ENCODE peak calls at places on chromosomes 5 and 9, in five cellular contexts. L is BJ, G is lower lobe of right lung, B is ovary, T is hepatocyte. W is an unnamed sample.
A peak's percentile ranks its signal among the peaks of the same experiment; 100 is the strongest.

GRCh38 chr5:122723606-122724352 is 51.1 kb upstream of the SNX2 start:
- DNase-seq in G (no peak), B (no peak), L (peak; percentile 70), T (no peak), W (no peak)

GRCh38 chr5:151675956-151676712 is 10.6 kb downstream of the SPARC start:
- DNase-seq in L (no peak), B (peak; percentile 66), T (no peak), G (no peak), W (no peak)

GRCh38 chr9:113274474-113275146 is 762 bp downstream of the CDC26 start:
- DNase-seq in T (peak; percentile 86), L (no peak), B (no peak), G (no peak), W (no peak)

GRCh38 chr5:138974227-138975063 is 99.3 kb upstream of the LRRTM2 start:
- DNase-seq in T (no peak), L (no peak), B (peak; percentile 73), G (no peak), W (no peak)

GRCh38 chr9:14373726-14374125 is 59.8 kb upstream of the NFIB start:
- DNase-seq in B (no peak), T (no peak), G (no peak), L (no peak), W (no peak)

GRCh38 chr5:43006411-43007202 is 33.5 kb downstream of the ANXA2R start:
- DNase-seq in G (no peak), T (no peak), B (no peak), L (no peak), W (no peak)

GRCh38 chr5:14587143-14587542 is 5.6 kb downstream of the OTULINL start:
- DNase-seq in B (no peak), L (no peak), T (no peak), G (peak; percentile 73), W (no peak)

GRCh38 chr9:92669527-92669889 is 423 bp downstream of the IPPK start:
- DNase-seq in L (no peak), G (peak; percentile 60), B (peak; percentile 52), T (peak; percentile 57), W (peak; percentile 76)

GRCh38 chr9:133477992-133478850 is 678 bp downstream of the SLC2A6 start:
- DNase-seq in L (no peak), G (peak; percentile 30), B (no peak), T (peak; percentile 58), W (peak; percentile 54)

GRCh38 chr9:86072393-86073016 is 26.9 kb downstream of the GOLM1 start:
- DNase-seq in L (no peak), T (no peak), B (no peak), G (no peak), W (no peak)

GRCh38 chr5:75367401-75367800 is 30.4 kb downstream of the HMGCR start:
- DNase-seq in T (no peak), B (no peak), G (no peak), L (peak; percentile 34), W (no peak)

GRCh38 chr5:1748845-1749244 is 50.8 kb downstream of the MRPL36 start:
- DNase-seq in B (no peak), G (no peak), T (no peak), L (no peak), W (peak; percentile 21)

GRCh38 chr5:153658151-153658550 is 167.7 kb downstream of the GRIA1 start:
- DNase-seq in T (no peak), G (no peak), B (no peak), L (no peak), W (no peak)

GRCh38 chr9:99820330-99821186 is 1.1 kb upstream of the NR4A3 start:
- DNase-seq in G (peak; percentile 65), B (peak; percentile 75), T (peak; percentile 73), L (peak; percentile 31), W (peak; percentile 71)

GRCh38 chr5:4700082-4700481 is 440.0 kb upstream of the ADAMTS16 start:
- DNase-seq in G (peak; percentile 80), B (no peak), L (no peak), T (peak; percentile 78), W (peak; percentile 85)

GRCh38 chr5:178786859-178787499 is 56.5 kb upstream of the ZNF354A start:
- DNase-seq in G (no peak), B (no peak), T (peak; percentile 90), L (peak; percentile 12), W (peak; percentile 62)

GRCh38 chr9:6739218-6739617 is 18.6 kb upstream of the KDM4C start:
- DNase-seq in B (no peak), L (no peak), T (peak; percentile 15), G (no peak), W (peak; percentile 5)

GRCh38 chr5:100872409-100873190 is 30.5 kb downstream of the ST8SIA4 start:
- DNase-seq in T (no peak), L (no peak), B (no peak), G (no peak), W (no peak)

GRCh38 chr5:40999966-41000365 is 71.2 kb downstream of the MROH2B start:
- DNase-seq in L (no peak), B (no peak), G (no peak), T (no peak), W (no peak)

GRCh38 chr9:32881948-32882347 is 98.6 kb downstream of the TMEM215 start:
- DNase-seq in G (no peak), B (no peak), L (no peak), T (no peak), W (no peak)

GRCh38 chr5:69509212-69509611 is 16.6 kb downstream of the OCLN start:
- DNase-seq in B (no peak), G (no peak), L (no peak), T (no peak), W (no peak)

GRCh38 chr5:104418056-104418455 is 855.5 kb upstream of the NUDT12 start:
- DNase-seq in T (no peak), B (no peak), L (no peak), G (no peak), W (no peak)

GRCh38 chr9:91879231-91879630 is 70.8 kb downstream of the ROR2 start:
- DNase-seq in B (no peak), G (no peak), L (no peak), T (no peak), W (no peak)

GRCh38 chr5:159905496-159905895 is 10.8 kb upstream of the ADRA1B start:
- DNase-seq in L (peak; percentile 82), B (no peak), G (no peak), T (peak; percentile 47), W (no peak)

GRCh38 chr9:21473236-21473635 is 8.9 kb downstream of the IFNE start:
- DNase-seq in T (no peak), L (no peak), B (no peak), G (no peak), W (no peak)

GRCh38 chr5:4857761-4858160 is 282.4 kb upstream of the ADAMTS16 start:
- DNase-seq in T (no peak), L (no peak), B (no peak), G (no peak), W (no peak)

GRCh38 chr5:128199104-128199503 is 115.5 kb downstream of the SLC12A2 start:
- DNase-seq in G (no peak), L (no peak), B (no peak), T (peak; percentile 32), W (no peak)

GRCh38 chr9:94672811-94673487 is 33.6 kb upstream of the FBP1 start:
- DNase-seq in G (no peak), B (no peak), L (peak; percentile 59), T (no peak), W (no peak)

GRCh38 chr5:163478126-163478981 is 17.9 kb downstream of the HMMR start:
- DNase-seq in L (no peak), T (no peak), G (no peak), B (no peak), W (no peak)

GRCh38 chr9:28956111-28956880 is 1383.0 kb upstream of the C9orf72 start:
- DNase-seq in B (no peak), G (no peak), L (no peak), T (no peak), W (no peak)

DNA sequence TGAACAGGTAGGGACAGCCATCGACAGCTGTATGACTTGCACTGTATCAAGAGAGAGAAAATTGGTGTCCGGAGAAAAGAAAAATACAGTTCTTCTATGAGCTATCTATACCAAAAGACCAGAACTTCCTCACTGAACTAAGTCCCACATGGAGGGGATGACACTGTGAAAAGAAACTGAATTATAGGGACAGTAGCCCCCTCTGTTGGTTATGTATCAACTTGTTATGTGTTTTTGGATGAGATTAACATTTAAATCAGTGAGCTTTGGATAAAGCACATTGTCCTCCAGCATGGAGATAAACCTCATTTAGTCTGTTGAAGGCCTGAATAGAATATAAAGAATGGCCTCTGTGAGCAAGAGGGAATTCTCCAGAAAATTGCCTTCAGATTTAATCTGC is 176.6 kb upstream of the SH3GL2 start:
- DNase-seq in B (no peak), T (no peak), G (no peak), L (no peak), W (no peak)
- TF ChIP-seq CTCF in B (no peak), T (peak; percentile 14), G (no peak), L (peak; percentile 27), W (no peak)

DNA sequence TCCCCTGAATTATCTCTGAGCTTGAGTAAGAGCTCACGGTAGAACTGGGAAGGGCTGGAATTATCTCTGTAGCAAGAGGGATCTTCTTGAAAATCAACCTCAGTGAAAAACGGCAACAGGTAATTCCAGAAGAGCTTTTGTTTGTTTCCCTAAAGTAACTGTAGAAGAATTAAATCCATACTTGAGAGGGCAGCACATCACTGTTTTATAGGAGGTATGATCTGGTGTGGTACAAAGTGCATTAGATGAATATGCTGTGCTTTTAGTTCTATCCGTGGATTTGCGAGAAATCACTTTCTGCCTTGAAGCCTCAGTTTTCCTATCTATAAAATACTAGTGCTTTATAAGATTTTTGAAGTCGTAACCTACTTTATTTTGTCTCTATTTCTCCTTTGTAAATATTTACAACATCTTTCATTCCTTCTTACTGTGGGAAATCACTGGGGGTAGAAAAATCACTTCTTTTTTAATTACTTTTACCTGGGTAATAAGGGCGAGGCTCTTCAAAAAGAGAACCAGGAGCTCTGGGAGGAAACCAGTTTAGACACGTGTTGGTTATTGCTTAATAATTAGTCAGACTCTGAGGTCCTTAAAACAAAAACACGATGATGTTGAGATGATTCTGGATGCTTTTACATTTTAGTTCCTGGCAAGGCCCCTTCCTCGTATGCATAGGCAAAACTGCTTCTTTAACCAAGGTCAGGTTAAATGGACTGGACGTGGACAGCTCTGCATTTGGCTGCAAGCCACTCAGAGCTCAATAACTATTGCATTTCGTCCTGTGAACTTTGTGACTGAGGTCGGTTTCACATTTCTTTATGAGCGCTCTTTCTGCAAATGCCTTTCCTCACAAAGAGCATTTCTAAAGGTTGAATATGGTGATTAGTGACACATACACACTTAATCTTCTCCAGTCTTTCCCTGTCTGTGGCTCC is 376.2 kb downstream of the BRINP1 start:
- DNase-seq in L (no peak), G (no peak), B (no peak), T (peak; percentile 25), W (no peak)
- TF ChIP-seq CTCF in L (no peak), G (no peak), B (no peak), T (no peak), W (no peak)

GRCh38 chr5:119019431-119020348 is 31.3 kb upstream of the DTWD2 start:
- DNase-seq in L (no peak), B (no peak), T (no peak), G (no peak), W (no peak)

GRCh38 chr5:119021333-119021732 is 33.0 kb upstream of the DTWD2 start:
- DNase-seq in G (no peak), T (no peak), L (no peak), B (no peak), W (no peak)

GRCh38 chr5:119022773-119023172 is 34.4 kb upstream of the DTWD2 start:
- DNase-seq in G (no peak), B (no peak), T (no peak), L (no peak), W (no peak)

GRCh38 chr5:119017999-119018398 is 29.7 kb upstream of the DTWD2 start:
- DNase-seq in L (no peak), G (no peak), T (no peak), B (no peak), W (no peak)

GRCh38 chr5:119022017-119022745 is 33.8 kb upstream of the DTWD2 start:
- DNase-seq in L (no peak), B (no peak), T (peak; percentile 17), G (no peak), W (no peak)
- TF ChIP-seq CTCF in L (peak; percentile 58), B (no peak), T (peak; percentile 60), G (peak; percentile 29), W (peak; percentile 31)

GRCh38 chr9:129720181-129720864 is 32.5 kb downstream of the PTGES start:
- DNase-seq in B (no peak), G (no peak), T (no peak), L (no peak), W (no peak)
- TF ChIP-seq CTCF in B (no peak), G (no peak), T (peak; percentile 10), L (peak; percentile 34), W (no peak)